ENCODE peak calls at places on chromosomes 1 and 21, in four cellular contexts. One of them, this sample, is unnamed.

GRCh38 chr1:157932082-157932481 is 61.4 kb upstream of the KIRREL1 start:
- DNase-seq in neural progenitor cell: no peak
- DNase-seq in AG04450: no peak
- DNase-seq in dorsolateral prefrontal cortex: no peak
- DNase-seq in this sample: no peak

GRCh38 chr1:221695346-221695745 is 46.5 kb downstream of the DUSP10 start:
- DNase-seq in neural progenitor cell: no peak
- DNase-seq in AG04450: no peak
- DNase-seq in dorsolateral prefrontal cortex: no peak
- DNase-seq in this sample: no peak

GRCh38 chr1:179034720-179035119 is 9.0 kb downstream of the FAM20B start:
- DNase-seq in neural progenitor cell: no peak
- DNase-seq in dorsolateral prefrontal cortex: no peak
- DNase-seq in AG04450: peak; percentile 20
- DNase-seq in this sample: no peak

GRCh38 chr1:175873290-175873689 is 129.9 kb upstream of the TNR start:
- DNase-seq in AG04450: no peak
- DNase-seq in neural progenitor cell: no peak
- DNase-seq in dorsolateral prefrontal cortex: no peak
- DNase-seq in this sample: no peak

GRCh38 chr1:84096121-84096635 is 47.9 kb upstream of the PRKACB start:
- DNase-seq in neural progenitor cell: no peak
- DNase-seq in AG04450: no peak
- DNase-seq in dorsolateral prefrontal cortex: no peak
- DNase-seq in this sample: no peak

GRCh38 chr1:174744886-174745285 is 254.9 kb upstream of the CACYBP start:
- DNase-seq in neural progenitor cell: no peak
- DNase-seq in dorsolateral prefrontal cortex: no peak
- DNase-seq in AG04450: no peak
- DNase-seq in this sample: no peak

GRCh38 chr21:41478319-41479177 is 29.4 kb downstream of the TMPRSS2 start:
- DNase-seq in dorsolateral prefrontal cortex: no peak
- DNase-seq in AG04450: no peak
- DNase-seq in neural progenitor cell: no peak
- DNase-seq in this sample: no peak

GRCh38 chr1:97340951-97341350 is 579.9 kb downstream of the DPYD start:
- DNase-seq in dorsolateral prefrontal cortex: no peak
- DNase-seq in neural progenitor cell: no peak
- DNase-seq in AG04450: no peak
- DNase-seq in this sample: no peak

GRCh38 chr1:37919277-37919676 is 27.6 kb downstream of the INPP5B start:
- DNase-seq in neural progenitor cell: peak; percentile 46
- DNase-seq in dorsolateral prefrontal cortex: no peak
- DNase-seq in AG04450: no peak
- DNase-seq in this sample: no peak

GRCh38 chr1:224565611-224566406 is 50.3 kb upstream of the CNIH3 start:
- DNase-seq in dorsolateral prefrontal cortex: no peak
- DNase-seq in AG04450: no peak
- DNase-seq in neural progenitor cell: no peak
- DNase-seq in this sample: no peak

GRCh38 chr21:31354604-31355443 is 10.8 kb upstream of the TIAM1 start:
- DNase-seq in AG04450: peak; percentile 45
- DNase-seq in neural progenitor cell: no peak
- DNase-seq in dorsolateral prefrontal cortex: no peak
- DNase-seq in this sample: no peak

DNA sequence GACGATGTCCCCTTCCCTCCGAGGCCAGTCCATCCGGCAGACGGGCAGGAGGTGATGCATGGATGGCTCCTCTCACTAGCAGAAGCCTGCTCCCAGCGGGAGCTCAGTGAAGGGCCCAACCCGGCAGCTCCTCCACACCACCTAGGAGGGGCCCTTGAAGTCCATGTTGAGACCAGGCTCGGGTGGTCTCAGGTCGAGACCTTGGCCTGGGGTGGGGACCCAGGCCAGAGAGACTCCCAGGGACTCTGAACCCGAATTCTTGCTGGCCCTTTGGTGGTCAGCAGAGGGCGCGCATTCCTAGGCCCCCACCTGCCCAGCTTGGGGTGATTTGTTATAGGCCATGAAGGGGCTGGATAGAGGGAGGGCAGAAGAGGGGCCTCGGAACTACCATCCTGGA is 642 bp upstream of the NT5C1A start:
- DNase-seq in AG04450: no peak
- DNase-seq in dorsolateral prefrontal cortex: no peak
- DNase-seq in neural progenitor cell: peak; percentile 63
- DNase-seq in this sample: no peak
- H3K27ac ChIP-seq in AG04450: no peak overlapping the region
- H3K27ac ChIP-seq in dorsolateral prefrontal cortex: no peak overlapping the region
- H3K27ac ChIP-seq in neural progenitor cell: no peak overlapping the region
- H3K27ac ChIP-seq in this sample: no peak overlapping the region

GRCh38 chr1:212607206-212607923 is 1.2 kb upstream of the ATF3 start:
- DNase-seq in AG04450: no peak
- DNase-seq in neural progenitor cell: peak; percentile 47
- DNase-seq in dorsolateral prefrontal cortex: no peak
- DNase-seq in this sample: no peak
- H3K27ac ChIP-seq in AG04450: no peak overlapping the region
- H3K27ac ChIP-seq in neural progenitor cell: no peak overlapping the region
- H3K27ac ChIP-seq in dorsolateral prefrontal cortex: no peak overlapping the region
- H3K27ac ChIP-seq in this sample: no peak overlapping the region

DNA sequence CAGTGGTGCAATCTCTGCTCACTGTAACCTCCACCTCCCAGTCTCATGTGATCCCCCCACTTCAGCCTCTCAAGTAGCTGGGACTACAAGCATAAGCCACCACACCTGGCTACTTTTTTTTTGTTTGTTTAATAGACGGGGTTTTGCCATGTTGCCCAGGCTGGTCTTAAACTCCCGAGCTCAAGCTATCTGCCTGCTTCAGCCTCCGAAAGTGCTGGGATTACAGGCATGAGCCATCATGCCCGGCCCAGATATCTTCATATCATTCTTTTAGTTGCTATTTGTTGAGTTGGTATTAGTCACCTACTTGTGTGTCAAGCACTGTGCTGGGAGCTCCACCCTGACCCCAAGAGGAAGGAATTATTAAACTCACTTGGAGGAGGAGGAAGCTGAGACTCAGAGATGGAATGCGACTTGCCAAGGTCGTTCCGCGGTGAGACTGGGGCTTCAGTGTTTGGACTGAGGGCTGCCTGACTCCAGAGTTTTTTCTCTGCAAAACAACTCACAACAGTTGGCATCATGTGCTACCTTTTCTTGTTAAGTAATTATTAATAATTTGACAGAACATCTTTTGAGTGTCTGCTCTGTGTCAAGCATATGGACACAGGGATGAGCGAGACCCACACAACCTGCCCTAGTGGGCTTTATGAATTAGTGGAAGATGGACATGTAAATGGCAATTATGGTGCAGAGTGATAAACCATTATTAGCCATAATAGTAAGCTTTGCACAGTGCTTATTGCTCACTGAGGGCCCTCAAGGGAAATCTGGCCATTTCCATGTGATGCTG is 132.0 kb downstream of the FOXD2 start:
- DNase-seq in AG04450: peak; percentile 68
- DNase-seq in neural progenitor cell: peak; percentile 65
- DNase-seq in dorsolateral prefrontal cortex: no peak
- DNase-seq in this sample: no peak
- H3K27ac ChIP-seq in AG04450: no peak overlapping the region
- H3K27ac ChIP-seq in neural progenitor cell: no peak overlapping the region
- H3K27ac ChIP-seq in dorsolateral prefrontal cortex: no peak overlapping the region
- H3K27ac ChIP-seq in this sample: no peak overlapping the region

GRCh38 chr1:184480711-184481110 is 93.9 kb downstream of the C1orf21 start:
- DNase-seq in neural progenitor cell: peak; percentile 54
- DNase-seq in AG04450: no peak
- DNase-seq in dorsolateral prefrontal cortex: no peak
- DNase-seq in this sample: no peak
- H3K27ac ChIP-seq in neural progenitor cell: peak overlapping the region; percentile 24
- H3K27ac ChIP-seq in AG04450: no peak overlapping the region
- H3K27ac ChIP-seq in dorsolateral prefrontal cortex: no peak overlapping the region
- H3K27ac ChIP-seq in this sample: no peak overlapping the region

GRCh38 chr1:164703971-164704411 is 145.0 kb downstream of the PBX1 start:
- DNase-seq in AG04450: no peak
- DNase-seq in neural progenitor cell: no peak
- DNase-seq in dorsolateral prefrontal cortex: no peak
- DNase-seq in this sample: no peak
- H3K27ac ChIP-seq in AG04450: no peak overlapping the region
- H3K27ac ChIP-seq in neural progenitor cell: no peak overlapping the region
- H3K27ac ChIP-seq in dorsolateral prefrontal cortex: no peak overlapping the region
- H3K27ac ChIP-seq in this sample: no peak overlapping the region

GRCh38 chr1:190595438-190595837 is 117.8 kb upstream of the BRINP3 start:
- DNase-seq in neural progenitor cell: no peak
- DNase-seq in dorsolateral prefrontal cortex: no peak
- DNase-seq in AG04450: no peak
- DNase-seq in this sample: no peak

GRCh38 chr1:190602325-190602724 is 124.7 kb upstream of the BRINP3 start:
- DNase-seq in neural progenitor cell: no peak
- DNase-seq in dorsolateral prefrontal cortex: no peak
- DNase-seq in AG04450: no peak
- DNase-seq in this sample: no peak

GRCh38 chr1:190599677-190600076 is 122.0 kb upstream of the BRINP3 start:
- DNase-seq in dorsolateral prefrontal cortex: no peak
- DNase-seq in AG04450: no peak
- DNase-seq in neural progenitor cell: no peak
- DNase-seq in this sample: no peak

GRCh38 chr1:190597361-190597760 is 119.7 kb upstream of the BRINP3 start:
- DNase-seq in AG04450: no peak
- DNase-seq in neural progenitor cell: no peak
- DNase-seq in dorsolateral prefrontal cortex: no peak
- DNase-seq in this sample: no peak
- H3K27ac ChIP-seq in AG04450: no peak overlapping the region
- H3K27ac ChIP-seq in neural progenitor cell: no peak overlapping the region
- H3K27ac ChIP-seq in dorsolateral prefrontal cortex: no peak overlapping the region
- H3K27ac ChIP-seq in this sample: no peak overlapping the region

GRCh38 chr21:33937146-33937545 is 21.5 kb upstream of the ATP5PO start:
- DNase-seq in AG04450: no peak
- DNase-seq in dorsolateral prefrontal cortex: no peak
- DNase-seq in neural progenitor cell: no peak
- DNase-seq in this sample: no peak

GRCh38 chr21:33932731-33933130 is 17.1 kb upstream of the ATP5PO start:
- DNase-seq in AG04450: no peak
- DNase-seq in dorsolateral prefrontal cortex: no peak
- DNase-seq in neural progenitor cell: no peak
- DNase-seq in this sample: no peak

GRCh38 chr21:33936221-33937038 is 20.8 kb upstream of the ATP5PO start:
- DNase-seq in AG04450: no peak
- DNase-seq in dorsolateral prefrontal cortex: no peak
- DNase-seq in neural progenitor cell: no peak
- DNase-seq in this sample: no peak

GRCh38 chr21:33931799-33932390 is 16.3 kb upstream of the ATP5PO start:
- DNase-seq in neural progenitor cell: no peak
- DNase-seq in dorsolateral prefrontal cortex: no peak
- DNase-seq in AG04450: no peak
- DNase-seq in this sample: no peak
- H3K27ac ChIP-seq in neural progenitor cell: no peak overlapping the region
- H3K27ac ChIP-seq in dorsolateral prefrontal cortex: no peak overlapping the region
- H3K27ac ChIP-seq in AG04450: no peak overlapping the region
- H3K27ac ChIP-seq in this sample: peak overlapping the region; percentile 52

GRCh38 chr1:153958111-153958960 is at the start of gene CRTC2:
- DNase-seq in dorsolateral prefrontal cortex: peak; percentile 99
- DNase-seq in AG04450: peak; percentile 95
- DNase-seq in neural progenitor cell: peak; percentile 99
- DNase-seq in this sample: peak; percentile 95

GRCh38 chr1:153957744-153958110 is 685 bp downstream of the CRTC2 start:
- DNase-seq in dorsolateral prefrontal cortex: no peak
- DNase-seq in neural progenitor cell: no peak
- DNase-seq in AG04450: no peak
- DNase-seq in this sample: no peak

GRCh38 chr1:153958961-153959260 is 499 bp upstream of the CRTC2 start:
- DNase-seq in dorsolateral prefrontal cortex: no peak
- DNase-seq in AG04450: no peak
- DNase-seq in neural progenitor cell: no peak
- DNase-seq in this sample: no peak

GRCh38 chr1:153959454-153959853 is 1.0 kb upstream of the CRTC2 start:
- DNase-seq in AG04450: no peak
- DNase-seq in dorsolateral prefrontal cortex: no peak
- DNase-seq in neural progenitor cell: no peak
- DNase-seq in this sample: no peak

DNA sequence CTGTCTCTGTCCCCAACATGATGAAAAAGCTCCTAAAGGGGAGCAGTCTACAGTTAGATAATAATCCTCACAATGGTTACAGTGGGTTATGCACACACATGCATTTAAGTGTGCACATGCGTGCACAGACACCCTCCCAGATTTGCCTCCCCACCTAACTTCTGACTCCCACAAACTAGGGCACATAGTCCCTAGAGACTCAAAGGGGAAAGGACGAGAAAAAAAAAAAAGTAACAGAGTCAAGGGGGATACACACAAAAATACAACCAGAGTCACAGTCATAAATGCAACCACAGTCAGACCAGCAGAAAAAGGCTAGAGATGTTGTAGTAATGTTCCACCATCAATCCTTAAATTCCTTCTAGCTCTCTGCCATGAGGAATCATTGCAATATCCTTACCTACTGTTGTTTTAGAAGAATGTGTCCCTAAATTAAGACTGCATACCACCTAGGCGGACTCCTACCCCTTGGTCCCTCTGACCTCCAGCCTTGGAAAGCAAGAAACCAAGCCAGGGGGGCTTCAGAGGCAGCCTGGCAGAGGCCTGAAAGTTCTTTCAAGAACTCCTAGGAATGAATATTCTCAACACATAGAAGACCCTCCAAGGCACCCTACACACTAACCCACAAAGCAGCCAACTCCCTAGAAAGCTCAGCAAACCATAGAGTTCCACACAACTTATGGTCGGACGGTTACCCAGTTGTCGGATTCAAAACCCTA is 1.3 kb downstream of the CRTC2 start:
- DNase-seq in neural progenitor cell: no peak
- DNase-seq in AG04450: no peak
- DNase-seq in dorsolateral prefrontal cortex: no peak
- DNase-seq in this sample: no peak
- H3K27ac ChIP-seq in neural progenitor cell: no peak overlapping the region
- H3K27ac ChIP-seq in AG04450: no peak overlapping the region
- H3K27ac ChIP-seq in dorsolateral prefrontal cortex: no peak overlapping the region
- H3K27ac ChIP-seq in this sample: no peak overlapping the region

GRCh38 chr1:24726741-24727140 is 18.5 kb upstream of the CLIC4 start:
- DNase-seq in neural progenitor cell: no peak
- DNase-seq in dorsolateral prefrontal cortex: no peak
- DNase-seq in AG04450: no peak
- DNase-seq in this sample: no peak

GRCh38 chr1:24725209-24725651 is 20.0 kb upstream of the CLIC4 start:
- DNase-seq in neural progenitor cell: peak; percentile 73
- DNase-seq in AG04450: no peak
- DNase-seq in dorsolateral prefrontal cortex: no peak
- DNase-seq in this sample: no peak

GRCh38 chr1:24724345-24725208 is 20.7 kb upstream of the CLIC4 start:
- DNase-seq in neural progenitor cell: peak; percentile 40
- DNase-seq in dorsolateral prefrontal cortex: no peak
- DNase-seq in AG04450: no peak
- DNase-seq in this sample: no peak

GRCh38 chr1:24728982-24729381 is 16.3 kb upstream of the CLIC4 start:
- DNase-seq in AG04450: no peak
- DNase-seq in neural progenitor cell: no peak
- DNase-seq in dorsolateral prefrontal cortex: no peak
- DNase-seq in this sample: no peak

GRCh38 chr1:24727490-24728214 is 17.6 kb upstream of the CLIC4 start:
- DNase-seq in neural progenitor cell: no peak
- DNase-seq in AG04450: no peak
- DNase-seq in dorsolateral prefrontal cortex: no peak
- DNase-seq in this sample: no peak
- H3K27ac ChIP-seq in neural progenitor cell: no peak overlapping the region
- H3K27ac ChIP-seq in AG04450: peak overlapping the region; percentile 68
- H3K27ac ChIP-seq in dorsolateral prefrontal cortex: peak overlapping the region; percentile 61
- H3K27ac ChIP-seq in this sample: no peak overlapping the region

This sample was measured in caudate nucleus.